ENCODE peak calls at places on chromosomes 5 and 9, in nine cellular contexts. U is iris pigment epithelial cell; G is germinal center; C is stimulated activated CD4-positive, alpha-beta T cell treated with anti-CD3 and anti-CD28 coated beads, Interleukin-1b, Interleukin-23, amount 100 ng/mL, for 48 hours; B is GM12865; E is dermis microvascular lymphatic vessel endothelial cell; S is non-pigmented ciliary epithelial cell; L is upper lobe of right lung; F is NCI-H1048. H is an unnamed sample.

GRCh38 chr9:89969156-89969566 is 364.3 kb downstream of the GADD45G start:
- DNase-seq in U (no peak), G (no peak), C (peak), B (no peak), E (no peak), S (no peak), L (no peak), F (no peak), H (no peak)

GRCh38 chr5:44242791-44243190 is 146.4 kb downstream of the FGF10 start:
- DNase-seq in U (no peak), G (no peak), C (no peak), B (no peak), E (no peak), S (no peak), L (no peak), F (no peak), H (no peak)

GRCh38 chr5:135847976-135848375 is 13.5 kb downstream of the SLC25A48 start:
- DNase-seq in U (no peak), G (no peak), C (no peak), B (no peak), E (no peak), S (no peak), L (no peak), F (no peak), H (no peak)

GRCh38 chr5:56319281-56320242 is 86.4 kb upstream of the ANKRD55 start:
- DNase-seq in U (peak), G (no peak), C (no peak), B (peak), E (no peak), S (no peak), L (peak), F (no peak), H (no peak)

GRCh38 chr9:98317134-98317857 is 61.8 kb upstream of the TBC1D2 start:
- DNase-seq in U (peak), G (no peak), C (no peak), B (no peak), E (no peak), S (no peak), L (no peak), F (no peak), H (no peak)

GRCh38 chr5:16508730-16509531 is 43.3 kb upstream of the ZNF622 start:
- DNase-seq in U (no peak), G (no peak), C (no peak), B (no peak), E (no peak), S (no peak), L (peak), F (no peak), H (no peak)

GRCh38 chr9:137294684-137295312 is 7.3 kb downstream of the NRARP start:
- DNase-seq in U (peak), G (no peak), C (no peak), B (peak), E (no peak), S (no peak), L (peak), F (no peak), H (no peak)

GRCh38 chr5:76947064-76947463 is 5.8 kb upstream of the CRHBP start:
- DNase-seq in U (no peak), G (no peak), C (no peak), B (no peak), E (no peak), S (no peak), L (no peak), F (no peak), H (no peak)

GRCh38 chr5:10590226-10591047 is 26.6 kb downstream of the ANKRD33B start:
- DNase-seq in U (peak), G (no peak), C (no peak), B (no peak), E (no peak), S (no peak), L (no peak), F (no peak), H (no peak)

GRCh38 chr9:123493627-123494026 is 137.6 kb downstream of the CRB2 start:
- DNase-seq in U (no peak), G (no peak), C (no peak), B (no peak), E (no peak), S (no peak), L (peak), F (no peak), H (no peak)

H was measured in Karpas-422.